ENCODE peak calls at places on chromosomes 1 and 21, in seven cellular contexts. One of them, this sample, is unnamed.

GRCh38 chr1:114173704-114174103 is 20.0 kb upstream of the SYT6 start:
- DNase-seq in activated CD8-positive, alpha-beta T cell treated with anti-CD3 and anti-CD28 coated beads for 36 hours: no peak
- DNase-seq in stimulated activated CD8-positive, alpha-beta memory T cell treated with anti-CD3 and anti-CD28 coated beads, Interleukin-7, amount 100 ng/mL, for 1 hour: no peak
- DNase-seq in GM06990: no peak
- DNase-seq in SJSA1: no peak
- DNase-seq in 8988T: no peak
- DNase-seq in lung microvascular endothelial cell: no peak
- DNase-seq in this sample: no peak

GRCh38 chr1:100530901-100531487 is 6.9 kb upstream of the GPR88 start:
- DNase-seq in lung microvascular endothelial cell: peak; percentile 19
- DNase-seq in SJSA1: no peak
- DNase-seq in activated CD8-positive, alpha-beta T cell treated with anti-CD3 and anti-CD28 coated beads for 36 hours: peak; percentile 55
- DNase-seq in GM06990: no peak
- DNase-seq in 8988T: no peak
- DNase-seq in stimulated activated CD8-positive, alpha-beta memory T cell treated with anti-CD3 and anti-CD28 coated beads, Interleukin-7, amount 100 ng/mL, for 1 hour: no peak
- DNase-seq in this sample: no peak

GRCh38 chr1:201348211-201348566 is 29.3 kb downstream of the TNNT2 start:
- DNase-seq in lung microvascular endothelial cell: peak; percentile 44
- DNase-seq in activated CD8-positive, alpha-beta T cell treated with anti-CD3 and anti-CD28 coated beads for 36 hours: peak; percentile 56
- DNase-seq in GM06990: no peak
- DNase-seq in SJSA1: peak; percentile 28
- DNase-seq in stimulated activated CD8-positive, alpha-beta memory T cell treated with anti-CD3 and anti-CD28 coated beads, Interleukin-7, amount 100 ng/mL, for 1 hour: no peak
- DNase-seq in 8988T: peak; percentile 84
- DNase-seq in this sample: peak; percentile 85

GRCh38 chr1:232368821-232369321 is 261.1 kb downstream of the SIPA1L2 start:
- DNase-seq in stimulated activated CD8-positive, alpha-beta memory T cell treated with anti-CD3 and anti-CD28 coated beads, Interleukin-7, amount 100 ng/mL, for 1 hour: no peak
- DNase-seq in GM06990: no peak
- DNase-seq in activated CD8-positive, alpha-beta T cell treated with anti-CD3 and anti-CD28 coated beads for 36 hours: no peak
- DNase-seq in SJSA1: no peak
- DNase-seq in 8988T: no peak
- DNase-seq in lung microvascular endothelial cell: no peak
- DNase-seq in this sample: no peak

GRCh38 chr1:44276006-44276405 is 62.7 kb downstream of the DMAP1 start:
- DNase-seq in stimulated activated CD8-positive, alpha-beta memory T cell treated with anti-CD3 and anti-CD28 coated beads, Interleukin-7, amount 100 ng/mL, for 1 hour: no peak
- DNase-seq in SJSA1: no peak
- DNase-seq in lung microvascular endothelial cell: no peak
- DNase-seq in GM06990: no peak
- DNase-seq in 8988T: no peak
- DNase-seq in activated CD8-positive, alpha-beta T cell treated with anti-CD3 and anti-CD28 coated beads for 36 hours: no peak
- DNase-seq in this sample: no peak

GRCh38 chr1:6421266-6421665 is 1.5 kb upstream of the HES2 start:
- DNase-seq in GM06990: no peak
- DNase-seq in stimulated activated CD8-positive, alpha-beta memory T cell treated with anti-CD3 and anti-CD28 coated beads, Interleukin-7, amount 100 ng/mL, for 1 hour: no peak
- DNase-seq in SJSA1: no peak
- DNase-seq in activated CD8-positive, alpha-beta T cell treated with anti-CD3 and anti-CD28 coated beads for 36 hours: no peak
- DNase-seq in lung microvascular endothelial cell: no peak
- DNase-seq in 8988T: no peak
- DNase-seq in this sample: no peak

GRCh38 chr1:23371987-23372386 is 2.4 kb upstream of the ZNF436 start:
- DNase-seq in GM06990: no peak
- DNase-seq in lung microvascular endothelial cell: no peak
- DNase-seq in activated CD8-positive, alpha-beta T cell treated with anti-CD3 and anti-CD28 coated beads for 36 hours: no peak
- DNase-seq in SJSA1: no peak
- DNase-seq in 8988T: no peak
- DNase-seq in stimulated activated CD8-positive, alpha-beta memory T cell treated with anti-CD3 and anti-CD28 coated beads, Interleukin-7, amount 100 ng/mL, for 1 hour: no peak
- DNase-seq in this sample: no peak

GRCh38 chr1:116374340-116375164 is 1.5 kb downstream of the ATP1A1 start:
- DNase-seq in lung microvascular endothelial cell: peak; percentile 41
- DNase-seq in SJSA1: peak; percentile 6
- DNase-seq in GM06990: no peak
- DNase-seq in 8988T: no peak
- DNase-seq in activated CD8-positive, alpha-beta T cell treated with anti-CD3 and anti-CD28 coated beads for 36 hours: peak; percentile 51
- DNase-seq in stimulated activated CD8-positive, alpha-beta memory T cell treated with anti-CD3 and anti-CD28 coated beads, Interleukin-7, amount 100 ng/mL, for 1 hour: no peak
- DNase-seq in this sample: no peak

GRCh38 chr1:64623750-64624445 is 121.0 kb upstream of the RAVER2 start:
- DNase-seq in 8988T: no peak
- DNase-seq in activated CD8-positive, alpha-beta T cell treated with anti-CD3 and anti-CD28 coated beads for 36 hours: peak; percentile 60
- DNase-seq in GM06990: no peak
- DNase-seq in lung microvascular endothelial cell: peak; percentile 39
- DNase-seq in SJSA1: no peak
- DNase-seq in stimulated activated CD8-positive, alpha-beta memory T cell treated with anti-CD3 and anti-CD28 coated beads, Interleukin-7, amount 100 ng/mL, for 1 hour: no peak
- DNase-seq in this sample: no peak

GRCh38 chr1:9345922-9346321 is 53.2 kb downstream of the SPSB1 start:
- DNase-seq in activated CD8-positive, alpha-beta T cell treated with anti-CD3 and anti-CD28 coated beads for 36 hours: no peak
- DNase-seq in lung microvascular endothelial cell: no peak
- DNase-seq in 8988T: no peak
- DNase-seq in stimulated activated CD8-positive, alpha-beta memory T cell treated with anti-CD3 and anti-CD28 coated beads, Interleukin-7, amount 100 ng/mL, for 1 hour: no peak
- DNase-seq in GM06990: no peak
- DNase-seq in SJSA1: no peak
- DNase-seq in this sample: peak; percentile 45

GRCh38 chr1:74673351-74674111 is at the start of gene ERICH3:
- DNase-seq in SJSA1: no peak
- DNase-seq in 8988T: no peak
- DNase-seq in lung microvascular endothelial cell: no peak
- DNase-seq in stimulated activated CD8-positive, alpha-beta memory T cell treated with anti-CD3 and anti-CD28 coated beads, Interleukin-7, amount 100 ng/mL, for 1 hour: no peak
- DNase-seq in activated CD8-positive, alpha-beta T cell treated with anti-CD3 and anti-CD28 coated beads for 36 hours: peak; percentile 2
- DNase-seq in GM06990: peak; percentile 6
- DNase-seq in this sample: no peak

GRCh38 chr21:46173573-46173972 is 10.7 kb downstream of the SPATC1L start:
- DNase-seq in activated CD8-positive, alpha-beta T cell treated with anti-CD3 and anti-CD28 coated beads for 36 hours: no peak
- DNase-seq in GM06990: no peak
- DNase-seq in SJSA1: no peak
- DNase-seq in stimulated activated CD8-positive, alpha-beta memory T cell treated with anti-CD3 and anti-CD28 coated beads, Interleukin-7, amount 100 ng/mL, for 1 hour: no peak
- DNase-seq in lung microvascular endothelial cell: no peak
- DNase-seq in 8988T: no peak
- DNase-seq in this sample: no peak

GRCh38 chr1:116537439-116537838 is 33.4 kb downstream of the CD58 start:
- DNase-seq in 8988T: no peak
- DNase-seq in stimulated activated CD8-positive, alpha-beta memory T cell treated with anti-CD3 and anti-CD28 coated beads, Interleukin-7, amount 100 ng/mL, for 1 hour: no peak
- DNase-seq in GM06990: no peak
- DNase-seq in SJSA1: no peak
- DNase-seq in activated CD8-positive, alpha-beta T cell treated with anti-CD3 and anti-CD28 coated beads for 36 hours: peak; percentile 31
- DNase-seq in lung microvascular endothelial cell: peak; percentile 73
- DNase-seq in this sample: no peak

GRCh38 chr21:36890086-36890485 is 76.4 kb downstream of the HLCS start:
- DNase-seq in stimulated activated CD8-positive, alpha-beta memory T cell treated with anti-CD3 and anti-CD28 coated beads, Interleukin-7, amount 100 ng/mL, for 1 hour: no peak
- DNase-seq in 8988T: no peak
- DNase-seq in activated CD8-positive, alpha-beta T cell treated with anti-CD3 and anti-CD28 coated beads for 36 hours: no peak
- DNase-seq in SJSA1: no peak
- DNase-seq in lung microvascular endothelial cell: no peak
- DNase-seq in GM06990: no peak
- DNase-seq in this sample: no peak

GRCh38 chr1:5875345-5875910 is 116.8 kb downstream of the NPHP4 start:
- DNase-seq in stimulated activated CD8-positive, alpha-beta memory T cell treated with anti-CD3 and anti-CD28 coated beads, Interleukin-7, amount 100 ng/mL, for 1 hour: no peak
- DNase-seq in 8988T: no peak
- DNase-seq in SJSA1: no peak
- DNase-seq in GM06990: no peak
- DNase-seq in activated CD8-positive, alpha-beta T cell treated with anti-CD3 and anti-CD28 coated beads for 36 hours: no peak
- DNase-seq in lung microvascular endothelial cell: no peak
- DNase-seq in this sample: no peak

GRCh38 chr21:33841561-33841960 is 74.0 kb downstream of the ATP5PO start:
- DNase-seq in SJSA1: no peak
- DNase-seq in GM06990: no peak
- DNase-seq in activated CD8-positive, alpha-beta T cell treated with anti-CD3 and anti-CD28 coated beads for 36 hours: no peak
- DNase-seq in stimulated activated CD8-positive, alpha-beta memory T cell treated with anti-CD3 and anti-CD28 coated beads, Interleukin-7, amount 100 ng/mL, for 1 hour: no peak
- DNase-seq in lung microvascular endothelial cell: no peak
- DNase-seq in 8988T: no peak
- DNase-seq in this sample: no peak

GRCh38 chr1:32071758-32072621 is 749 bp upstream of the TMEM39B start:
- DNase-seq in 8988T: peak; percentile 26
- DNase-seq in SJSA1: peak; percentile 69
- DNase-seq in activated CD8-positive, alpha-beta T cell treated with anti-CD3 and anti-CD28 coated beads for 36 hours: peak; percentile 69
- DNase-seq in lung microvascular endothelial cell: peak; percentile 91
- DNase-seq in stimulated activated CD8-positive, alpha-beta memory T cell treated with anti-CD3 and anti-CD28 coated beads, Interleukin-7, amount 100 ng/mL, for 1 hour: no peak
- DNase-seq in GM06990: no peak
- DNase-seq in this sample: no peak

GRCh38 chr1:66143661-66144060 is 351.0 kb downstream of the PDE4B start:
- DNase-seq in stimulated activated CD8-positive, alpha-beta memory T cell treated with anti-CD3 and anti-CD28 coated beads, Interleukin-7, amount 100 ng/mL, for 1 hour: no peak
- DNase-seq in 8988T: no peak
- DNase-seq in activated CD8-positive, alpha-beta T cell treated with anti-CD3 and anti-CD28 coated beads for 36 hours: no peak
- DNase-seq in GM06990: no peak
- DNase-seq in SJSA1: no peak
- DNase-seq in lung microvascular endothelial cell: no peak
- DNase-seq in this sample: no peak

GRCh38 chr1:8070381-8070811 is 44.3 kb upstream of the ERRFI1 start:
- DNase-seq in GM06990: no peak
- DNase-seq in lung microvascular endothelial cell: no peak
- DNase-seq in stimulated activated CD8-positive, alpha-beta memory T cell treated with anti-CD3 and anti-CD28 coated beads, Interleukin-7, amount 100 ng/mL, for 1 hour: no peak
- DNase-seq in 8988T: no peak
- DNase-seq in activated CD8-positive, alpha-beta T cell treated with anti-CD3 and anti-CD28 coated beads for 36 hours: no peak
- DNase-seq in SJSA1: no peak
- DNase-seq in this sample: no peak

GRCh38 chr1:104019675-104020049 is 270.0 kb downstream of the AMY1C start:
- DNase-seq in 8988T: no peak
- DNase-seq in SJSA1: no peak
- DNase-seq in lung microvascular endothelial cell: no peak
- DNase-seq in stimulated activated CD8-positive, alpha-beta memory T cell treated with anti-CD3 and anti-CD28 coated beads, Interleukin-7, amount 100 ng/mL, for 1 hour: no peak
- DNase-seq in GM06990: no peak
- DNase-seq in activated CD8-positive, alpha-beta T cell treated with anti-CD3 and anti-CD28 coated beads for 36 hours: no peak
- DNase-seq in this sample: no peak

GRCh38 chr1:19756480-19756879 is 43.2 kb downstream of the TMCO4 start:
- DNase-seq in stimulated activated CD8-positive, alpha-beta memory T cell treated with anti-CD3 and anti-CD28 coated beads, Interleukin-7, amount 100 ng/mL, for 1 hour: no peak
- DNase-seq in lung microvascular endothelial cell: no peak
- DNase-seq in activated CD8-positive, alpha-beta T cell treated with anti-CD3 and anti-CD28 coated beads for 36 hours: no peak
- DNase-seq in SJSA1: no peak
- DNase-seq in 8988T: no peak
- DNase-seq in GM06990: no peak
- DNase-seq in this sample: no peak

GRCh38 chr1:38549191-38549590 is 310.4 kb downstream of the RRAGC start:
- DNase-seq in lung microvascular endothelial cell: no peak
- DNase-seq in activated CD8-positive, alpha-beta T cell treated with anti-CD3 and anti-CD28 coated beads for 36 hours: no peak
- DNase-seq in GM06990: no peak
- DNase-seq in 8988T: no peak
- DNase-seq in stimulated activated CD8-positive, alpha-beta memory T cell treated with anti-CD3 and anti-CD28 coated beads, Interleukin-7, amount 100 ng/mL, for 1 hour: no peak
- DNase-seq in SJSA1: no peak
- DNase-seq in this sample: no peak

GRCh38 chr21:43919283-43919682 is 54.3 kb downstream of the AGPAT3 start:
- DNase-seq in SJSA1: no peak
- DNase-seq in lung microvascular endothelial cell: no peak
- DNase-seq in stimulated activated CD8-positive, alpha-beta memory T cell treated with anti-CD3 and anti-CD28 coated beads, Interleukin-7, amount 100 ng/mL, for 1 hour: no peak
- DNase-seq in GM06990: no peak
- DNase-seq in activated CD8-positive, alpha-beta T cell treated with anti-CD3 and anti-CD28 coated beads for 36 hours: no peak
- DNase-seq in 8988T: no peak
- DNase-seq in this sample: no peak

GRCh38 chr1:205374205-205375078 is 17.7 kb upstream of the KLHDC8A start:
- DNase-seq in stimulated activated CD8-positive, alpha-beta memory T cell treated with anti-CD3 and anti-CD28 coated beads, Interleukin-7, amount 100 ng/mL, for 1 hour: no peak
- DNase-seq in activated CD8-positive, alpha-beta T cell treated with anti-CD3 and anti-CD28 coated beads for 36 hours: no peak
- DNase-seq in 8988T: peak; percentile 31
- DNase-seq in lung microvascular endothelial cell: peak; percentile 16
- DNase-seq in GM06990: no peak
- DNase-seq in SJSA1: peak; percentile 80
- DNase-seq in this sample: no peak

GRCh38 chr21:33988237-33988835 is 72.7 kb upstream of the ATP5PO start:
- DNase-seq in SJSA1: no peak
- DNase-seq in activated CD8-positive, alpha-beta T cell treated with anti-CD3 and anti-CD28 coated beads for 36 hours: no peak
- DNase-seq in GM06990: no peak
- DNase-seq in lung microvascular endothelial cell: no peak
- DNase-seq in stimulated activated CD8-positive, alpha-beta memory T cell treated with anti-CD3 and anti-CD28 coated beads, Interleukin-7, amount 100 ng/mL, for 1 hour: no peak
- DNase-seq in 8988T: no peak
- DNase-seq in this sample: no peak

GRCh38 chr1:208741296-208741695 is 497.1 kb upstream of the PLXNA2 start:
- DNase-seq in GM06990: no peak
- DNase-seq in 8988T: no peak
- DNase-seq in stimulated activated CD8-positive, alpha-beta memory T cell treated with anti-CD3 and anti-CD28 coated beads, Interleukin-7, amount 100 ng/mL, for 1 hour: no peak
- DNase-seq in activated CD8-positive, alpha-beta T cell treated with anti-CD3 and anti-CD28 coated beads for 36 hours: no peak
- DNase-seq in lung microvascular endothelial cell: no peak
- DNase-seq in SJSA1: no peak
- DNase-seq in this sample: no peak

GRCh38 chr1:223611939-223612338 is 53.6 kb downstream of the CAPN8 start:
- DNase-seq in GM06990: no peak
- DNase-seq in 8988T: no peak
- DNase-seq in activated CD8-positive, alpha-beta T cell treated with anti-CD3 and anti-CD28 coated beads for 36 hours: no peak
- DNase-seq in stimulated activated CD8-positive, alpha-beta memory T cell treated with anti-CD3 and anti-CD28 coated beads, Interleukin-7, amount 100 ng/mL, for 1 hour: no peak
- DNase-seq in lung microvascular endothelial cell: peak; percentile 57
- DNase-seq in SJSA1: no peak
- DNase-seq in this sample: no peak

GRCh38 chr1:18922319-18922726 is 20.0 kb upstream of the ALDH4A1 start:
- DNase-seq in 8988T: no peak
- DNase-seq in GM06990: no peak
- DNase-seq in activated CD8-positive, alpha-beta T cell treated with anti-CD3 and anti-CD28 coated beads for 36 hours: no peak
- DNase-seq in lung microvascular endothelial cell: peak; percentile 80
- DNase-seq in SJSA1: peak; percentile 68
- DNase-seq in stimulated activated CD8-positive, alpha-beta memory T cell treated with anti-CD3 and anti-CD28 coated beads, Interleukin-7, amount 100 ng/mL, for 1 hour: no peak
- DNase-seq in this sample: peak; percentile 65

GRCh38 chr1:152228831-152229230 is 4.8 kb upstream of the HRNR start:
- DNase-seq in SJSA1: peak; percentile 6
- DNase-seq in lung microvascular endothelial cell: peak; percentile 19
- DNase-seq in stimulated activated CD8-positive, alpha-beta memory T cell treated with anti-CD3 and anti-CD28 coated beads, Interleukin-7, amount 100 ng/mL, for 1 hour: no peak
- DNase-seq in activated CD8-positive, alpha-beta T cell treated with anti-CD3 and anti-CD28 coated beads for 36 hours: no peak
- DNase-seq in GM06990: no peak
- DNase-seq in 8988T: no peak
- DNase-seq in this sample: no peak

GRCh38 chr1:167056529-167057296 is 33.5 kb downstream of the GPA33 start:
- DNase-seq in stimulated activated CD8-positive, alpha-beta memory T cell treated with anti-CD3 and anti-CD28 coated beads, Interleukin-7, amount 100 ng/mL, for 1 hour: no peak
- DNase-seq in lung microvascular endothelial cell: no peak
- DNase-seq in activated CD8-positive, alpha-beta T cell treated with anti-CD3 and anti-CD28 coated beads for 36 hours: no peak
- DNase-seq in SJSA1: no peak
- DNase-seq in 8988T: no peak
- DNase-seq in GM06990: no peak
- DNase-seq in this sample: no peak

GRCh38 chr21:36461918-36462486 is 17.9 kb downstream of the CLDN14 start:
- DNase-seq in SJSA1: no peak
- DNase-seq in lung microvascular endothelial cell: peak; percentile 63
- DNase-seq in stimulated activated CD8-positive, alpha-beta memory T cell treated with anti-CD3 and anti-CD28 coated beads, Interleukin-7, amount 100 ng/mL, for 1 hour: no peak
- DNase-seq in GM06990: no peak
- DNase-seq in 8988T: no peak
- DNase-seq in activated CD8-positive, alpha-beta T cell treated with anti-CD3 and anti-CD28 coated beads for 36 hours: no peak
- DNase-seq in this sample: no peak

GRCh38 chr1:97308131-97308530 is 586.5 kb downstream of the PTBP2 start:
- DNase-seq in SJSA1: no peak
- DNase-seq in 8988T: no peak
- DNase-seq in lung microvascular endothelial cell: no peak
- DNase-seq in GM06990: no peak
- DNase-seq in activated CD8-positive, alpha-beta T cell treated with anti-CD3 and anti-CD28 coated beads for 36 hours: no peak
- DNase-seq in stimulated activated CD8-positive, alpha-beta memory T cell treated with anti-CD3 and anti-CD28 coated beads, Interleukin-7, amount 100 ng/mL, for 1 hour: no peak
- DNase-seq in this sample: no peak

GRCh38 chr1:31574749-31575372 is 1.5 kb upstream of the TINAGL1 start:
- DNase-seq in 8988T: no peak
- DNase-seq in lung microvascular endothelial cell: no peak
- DNase-seq in GM06990: no peak
- DNase-seq in activated CD8-positive, alpha-beta T cell treated with anti-CD3 and anti-CD28 coated beads for 36 hours: no peak
- DNase-seq in stimulated activated CD8-positive, alpha-beta memory T cell treated with anti-CD3 and anti-CD28 coated beads, Interleukin-7, amount 100 ng/mL, for 1 hour: no peak
- DNase-seq in SJSA1: no peak
- DNase-seq in this sample: no peak

GRCh38 chr1:228064296-228064695 is 18.2 kb upstream of the ARF1 start:
- DNase-seq in SJSA1: no peak
- DNase-seq in GM06990: no peak
- DNase-seq in lung microvascular endothelial cell: no peak
- DNase-seq in 8988T: no peak
- DNase-seq in stimulated activated CD8-positive, alpha-beta memory T cell treated with anti-CD3 and anti-CD28 coated beads, Interleukin-7, amount 100 ng/mL, for 1 hour: no peak
- DNase-seq in activated CD8-positive, alpha-beta T cell treated with anti-CD3 and anti-CD28 coated beads for 36 hours: no peak
- DNase-seq in this sample: no peak

GRCh38 chr1:9302745-9303524 is 10.2 kb downstream of the SPSB1 start:
- DNase-seq in SJSA1: peak; percentile 98
- DNase-seq in activated CD8-positive, alpha-beta T cell treated with anti-CD3 and anti-CD28 coated beads for 36 hours: no peak
- DNase-seq in lung microvascular endothelial cell: peak; percentile 87
- DNase-seq in stimulated activated CD8-positive, alpha-beta memory T cell treated with anti-CD3 and anti-CD28 coated beads, Interleukin-7, amount 100 ng/mL, for 1 hour: no peak
- DNase-seq in GM06990: no peak
- DNase-seq in 8988T: no peak
- DNase-seq in this sample: peak; percentile 61

GRCh38 chr1:209389258-209389657 is 194.3 kb upstream of the CAMK1G start:
- DNase-seq in lung microvascular endothelial cell: peak; percentile 56
- DNase-seq in activated CD8-positive, alpha-beta T cell treated with anti-CD3 and anti-CD28 coated beads for 36 hours: no peak
- DNase-seq in GM06990: no peak
- DNase-seq in SJSA1: peak; percentile 45
- DNase-seq in 8988T: no peak
- DNase-seq in stimulated activated CD8-positive, alpha-beta memory T cell treated with anti-CD3 and anti-CD28 coated beads, Interleukin-7, amount 100 ng/mL, for 1 hour: no peak
- DNase-seq in this sample: no peak

GRCh38 chr1:208225954-208226937 is 17.9 kb downstream of the PLXNA2 start:
- DNase-seq in 8988T: no peak
- DNase-seq in lung microvascular endothelial cell: no peak
- DNase-seq in stimulated activated CD8-positive, alpha-beta memory T cell treated with anti-CD3 and anti-CD28 coated beads, Interleukin-7, amount 100 ng/mL, for 1 hour: no peak
- DNase-seq in SJSA1: no peak
- DNase-seq in activated CD8-positive, alpha-beta T cell treated with anti-CD3 and anti-CD28 coated beads for 36 hours: no peak
- DNase-seq in GM06990: no peak
- DNase-seq in this sample: no peak

GRCh38 chr1:74811421-74812179 is 78.6 kb downstream of the TYW3 start:
- DNase-seq in SJSA1: no peak
- DNase-seq in GM06990: peak; percentile 10
- DNase-seq in 8988T: no peak
- DNase-seq in lung microvascular endothelial cell: no peak
- DNase-seq in activated CD8-positive, alpha-beta T cell treated with anti-CD3 and anti-CD28 coated beads for 36 hours: no peak
- DNase-seq in stimulated activated CD8-positive, alpha-beta memory T cell treated with anti-CD3 and anti-CD28 coated beads, Interleukin-7, amount 100 ng/mL, for 1 hour: no peak
- DNase-seq in this sample: no peak